ENCODE peak calls at places on chromosomes 2 and 18, in five cellular contexts. R, E, B, L and X are unnamed samples.

GRCh38 chr2:220753486-220753885 is 818.6 kb downstream of the EPHA4 start:
- DNase-seq in R (no peak), E (no peak), B (no peak), L (no peak), X (no peak)

GRCh38 chr2:5140367-5140766 is 551.8 kb upstream of the SOX11 start:
- DNase-seq in R (no peak), E (no peak), B (no peak), L (no peak), X (no peak)

GRCh38 chr2:211281430-211282073 is 725.2 kb downstream of the CPS1 start:
- DNase-seq in R (no peak), E (no peak), B (no peak), L (no peak), X (no peak)

GRCh38 chr18:59145055-59145454 is 5.4 kb downstream of the SEC11C start:
- DNase-seq in R (no peak), E (no peak), B (no peak), L (no peak), X (no peak)

GRCh38 chr2:48105848-48106247 is 199.6 kb upstream of the FBXO11 start:
- DNase-seq in R (no peak), E (no peak), B (no peak), L (no peak), X (no peak)

GRCh38 chr18:25125670-25126069 is 226.3 kb downstream of the ZNF521 start:
- DNase-seq in R (no peak), E (no peak), B (no peak), L (no peak), X (no peak)

GRCh38 chr2:57076856-57077255 is 893.1 kb downstream of the CCDC85A start:
- DNase-seq in R (no peak), E (no peak), B (no peak), L (no peak), X (no peak)

GRCh38 chr2:165428996-165429395 is 40.5 kb upstream of the CSRNP3 start:
- DNase-seq in R (no peak), E (no peak), B (no peak), L (no peak), X (no peak)

GRCh38 chr2:137948894-137949293 is 15.4 kb upstream of the HNMT start:
- DNase-seq in R (no peak), E (no peak), B (no peak), L (no peak), X (no peak)

GRCh38 chr2:180268006-180268405 is 260.9 kb upstream of the CWC22 start:
- DNase-seq in R (no peak), E (no peak), B (no peak), L (no peak), X (no peak)

GRCh38 chr2:237444026-237444425 is 30.1 kb upstream of the COL6A3 start:
- DNase-seq in R (no peak), E (no peak), B (no peak), L (no peak), X (no peak)

DNA sequence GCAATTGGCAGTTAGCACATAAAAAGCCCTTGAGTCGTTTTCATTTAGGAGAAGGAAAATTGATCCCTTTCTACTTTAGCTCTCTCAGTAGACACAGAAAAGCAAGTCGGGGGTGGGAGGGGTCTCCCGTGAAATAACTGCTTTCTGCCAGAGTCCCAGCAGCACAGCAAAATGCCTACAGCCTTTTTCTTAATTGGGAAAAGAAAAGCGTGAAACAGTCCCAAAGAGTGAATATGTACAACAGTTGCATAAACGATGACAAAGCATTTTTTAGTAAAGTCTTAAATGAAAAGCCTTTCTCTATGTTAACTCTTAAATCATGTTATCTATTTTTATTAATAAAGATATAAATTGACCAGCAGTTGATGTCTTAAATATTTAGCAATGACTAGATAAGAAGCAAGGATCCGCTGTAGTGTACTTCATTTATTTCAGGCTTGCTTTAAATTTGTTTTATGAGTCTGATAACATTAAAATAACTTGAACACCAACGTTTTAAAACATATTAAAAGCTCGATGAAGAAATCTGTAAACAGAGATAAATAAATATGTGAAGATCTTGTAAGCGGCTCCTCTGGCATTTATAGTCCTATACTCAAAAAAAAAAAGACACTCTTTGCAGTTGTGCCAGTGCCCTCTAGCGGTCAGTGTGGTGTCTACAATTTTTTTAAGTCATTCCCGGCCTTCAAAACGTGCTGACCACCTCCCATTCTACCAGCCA is 42.3 kb upstream of the ATIC start:
- DNase-seq in R (peak), E (peak), B (peak), L (peak), X (peak)
- TF ChIP-seq JUND in R (no peak), E (no peak), B (no peak), L (no peak), X (no peak)

GRCh38 chr2:100834221-100834620 is 14.3 kb downstream of the NPAS2 start:
- DNase-seq in R (no peak), E (no peak), B (no peak), L (no peak), X (no peak)

GRCh38 chr2:100832885-100833284 is 12.9 kb downstream of the NPAS2 start:
- DNase-seq in R (no peak), E (no peak), B (no peak), L (no peak), X (no peak)

GRCh38 chr2:100831831-100832230 is 11.9 kb downstream of the NPAS2 start:
- DNase-seq in R (no peak), E (no peak), B (no peak), L (no peak), X (no peak)

GRCh38 chr2:100833330-100833729 is 13.4 kb downstream of the NPAS2 start:
- DNase-seq in R (no peak), E (no peak), B (no peak), L (no peak), X (no peak)

DNA sequence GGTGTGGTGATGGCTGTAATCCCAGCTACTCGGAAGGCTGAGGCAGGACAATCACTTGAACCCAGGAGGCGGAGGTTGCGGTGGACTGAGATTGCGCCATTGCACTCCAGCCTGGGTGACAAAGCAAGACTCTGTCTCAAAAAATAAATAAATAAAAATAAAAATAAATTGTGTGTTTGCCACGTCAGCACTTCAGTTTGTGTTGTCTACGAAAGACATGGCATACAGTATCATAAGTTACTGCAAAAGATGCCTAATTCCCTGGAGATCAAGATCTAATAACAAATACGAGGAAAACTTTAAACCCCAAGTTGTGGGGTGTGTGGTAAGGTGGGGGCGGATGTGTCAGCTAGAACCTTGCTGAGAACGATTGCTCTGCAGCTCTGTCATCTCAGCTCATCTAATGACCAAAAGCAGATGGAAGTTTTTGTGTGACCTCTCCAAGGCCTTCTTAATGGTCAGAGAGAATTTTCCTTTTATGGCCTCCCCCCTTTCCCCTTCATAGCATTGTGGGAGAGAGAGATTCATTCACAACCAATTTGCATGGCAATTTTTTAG is 11.3 kb downstream of the NPAS2 start:
- DNase-seq in R (no peak), E (no peak), B (no peak), L (no peak), X (no peak)
- TF ChIP-seq JUND in R (no peak), E (no peak), B (no peak), L (no peak), X (no peak)

GRCh38 chr2:11976090-11976489 is 229.7 kb downstream of the LPIN1 start:
- DNase-seq in R (no peak), E (no peak), B (no peak), L (no peak), X (no peak)
- TF ChIP-seq JUND in R (no peak), E (no peak), B (no peak), L (no peak), X (no peak)

DNA sequence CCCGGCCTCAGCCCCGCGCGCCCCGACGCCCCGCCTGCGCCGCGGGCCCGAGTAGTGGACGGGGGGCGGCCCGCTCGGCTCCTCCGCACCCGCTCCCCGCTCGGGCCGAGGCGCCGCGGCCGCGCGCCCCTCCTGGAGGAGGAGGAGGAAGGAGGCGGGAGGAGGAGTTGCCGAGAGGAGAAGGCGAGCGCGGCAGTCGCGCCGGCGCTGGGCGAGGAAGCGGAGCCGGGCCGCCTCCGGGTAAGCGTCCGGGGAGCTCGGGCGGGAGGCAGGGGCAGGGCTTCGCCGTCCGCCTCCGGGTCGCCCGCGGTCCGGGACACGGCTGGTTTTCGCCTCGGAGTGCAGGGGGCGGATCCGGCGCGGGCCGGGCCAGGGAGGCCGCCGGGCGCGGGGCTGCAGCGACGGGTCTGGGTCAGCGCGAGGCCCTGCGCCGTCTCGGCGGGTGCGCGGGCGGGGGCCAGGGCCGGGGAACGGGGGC is at the start of gene SOCS6:
- DNase-seq in R (no peak), E (peak), B (no peak), L (peak), X (peak)
- TF ChIP-seq JUND in R (no peak), E (no peak), B (no peak), L (no peak), X (no peak)

GRCh38 chr2:35803133-35803532 is 552.4 kb upstream of the CRIM1 start:
- DNase-seq in R (no peak), E (no peak), B (no peak), L (no peak), X (no peak)
- TF ChIP-seq JUND in R (no peak), E (no peak), B (no peak), L (no peak), X (no peak)

DNA sequence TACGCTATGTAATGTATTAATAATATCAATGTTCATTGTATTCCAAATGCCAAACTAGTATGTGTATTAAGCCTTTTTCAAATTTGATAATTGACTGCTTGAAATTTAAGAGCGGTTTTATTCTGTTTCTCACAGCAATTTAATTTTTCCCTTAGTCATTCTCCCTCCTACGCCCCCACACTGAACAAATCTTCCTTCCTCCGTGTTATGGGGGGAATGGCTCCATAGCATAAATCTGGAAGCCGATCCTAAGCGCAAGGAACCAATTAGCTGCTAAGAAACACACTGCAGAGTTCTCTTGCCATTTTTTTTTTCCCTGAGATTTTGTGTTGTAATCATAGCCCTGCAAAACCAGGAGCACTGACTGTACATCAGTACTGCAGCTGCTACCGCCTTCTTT is 263.8 kb downstream of the LRATD1 start:
- DNase-seq in R (no peak), E (no peak), B (no peak), L (no peak), X (no peak)
- TF ChIP-seq JUND in R (no peak), E (no peak), B (no peak), L (no peak), X (no peak)